ENCODE peak calls at places on chromosomes 7 and 10, in eight cellular contexts. F, M, Z, O, G, C, B and E are unnamed samples. For H3K4me1, the result is how much of the 10 kb centered on the place peaks cover.

GRCh38 chr7:41107330-41107937 is 595.5 kb downstream of the INHBA start:
- DNase-seq in B (no peak), M (peak), O (no peak), C (no peak), G (peak), F (no peak), Z (peak), E (peak)

GRCh38 chr10:78752251-78752650 is 316.5 kb upstream of the ZMIZ1 start:
- DNase-seq in F (no peak), C (no peak), G (no peak), O (no peak), B (no peak), Z (no peak), M (no peak), E (no peak)

GRCh38 chr7:816751-817671 is 15.3 kb upstream of the SUN1 start:
- DNase-seq in G (no peak), B (peak), M (no peak), O (no peak), F (peak), Z (peak), C (no peak), E (no peak)

GRCh38 chr10:30166929-30167328 is 107.5 kb upstream of the JCAD start:
- DNase-seq in C (no peak), F (no peak), M (peak), G (no peak), O (no peak), Z (no peak), B (no peak), E (no peak)

GRCh38 chr10:4532467-4532866 is 293.5 kb upstream of the AKR1E2 start:
- DNase-seq in B (no peak), M (peak), O (no peak), C (no peak), Z (no peak), F (no peak), G (no peak), E (no peak)

GRCh38 chr10:72127571-72127970 is 39.2 kb upstream of the SPOCK2 start:
- DNase-seq in B (no peak), M (no peak), C (no peak), F (no peak), G (no peak), Z (no peak), O (no peak), E (no peak)

GRCh38 chr10:81978238-81978637 is 103.2 kb downstream of the NRG3 start:
- DNase-seq in M (no peak), Z (peak), B (no peak), O (no peak), C (no peak), G (no peak), F (no peak), E (no peak)

GRCh38 chr7:86123476-86123875 is 520.2 kb upstream of the GRM3 start:
- DNase-seq in O (no peak), F (no peak), M (no peak), B (no peak), C (no peak), G (no peak), Z (no peak), E (no peak)

GRCh38 chr10:68517188-68517587 is 10.1 kb downstream of the SLC25A16 start:
- DNase-seq in G (no peak), C (no peak), O (no peak), F (no peak), B (no peak), M (peak), Z (no peak), E (no peak)

GRCh38 chr10:102003541-102003940 is 52.4 kb downstream of the ARMH3 start:
- DNase-seq in M (peak), B (no peak), C (no peak), G (no peak), F (no peak), Z (no peak), O (no peak), E (no peak)

GRCh38 chr10:65518379-65518778 is 1407.5 kb upstream of the LRRTM3 start:
- DNase-seq in F (no peak), C (no peak), O (no peak), G (peak), M (no peak), Z (peak), B (no peak), E (no peak)

DNA sequence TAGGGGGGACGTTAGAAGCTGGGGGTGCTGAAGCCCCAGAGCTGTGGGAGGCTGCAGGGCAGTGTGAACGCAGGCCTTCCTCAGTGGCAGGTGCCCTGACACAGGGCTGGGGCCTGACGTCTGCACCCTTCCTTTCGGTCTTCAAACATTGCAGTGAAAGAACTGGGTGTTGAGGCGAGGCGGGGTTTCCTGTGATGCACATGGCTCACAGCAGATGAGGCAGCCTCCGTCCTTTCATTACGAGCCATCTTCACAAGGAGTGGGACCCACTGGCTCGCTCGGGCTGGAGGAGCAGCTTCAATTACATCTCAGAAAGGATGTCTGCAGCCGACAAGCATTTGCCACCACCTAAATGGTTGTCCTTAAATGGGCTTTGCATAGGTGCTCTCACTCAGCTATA is 180.3 kb upstream of the SHH start:
- DNase-seq in B (no peak), C (no peak), M (no peak), O (no peak), G (no peak), Z (no peak), F (no peak), E (no peak)
- TF ChIP-seq POLR2A in B (no peak), C (no peak), M (no peak), O (no peak), G (no peak), Z (no peak), F (no peak), E (no peak)

GRCh38 chr7:74082770-74083116 is 861 bp upstream of the LIMK1 start:
- DNase-seq in F (peak), B (no peak), C (no peak), M (no peak), G (no peak), Z (no peak), O (no peak), E (no peak)
- H3K4me3 ChIP-seq in F (peak), B (no peak), C (no peak), M (no peak), G (no peak), Z (no peak), O (no peak), E (peak)

GRCh38 chr10:103916254-103916653 is 1.7 kb downstream of the STN1 start:
- DNase-seq in G (no peak), B (no peak), F (no peak), M (peak), O (no peak), Z (no peak), C (no peak), E (no peak)
- H3K4me1 ChIP-seq in G (under half), B (under half), F (under half), M (under half), O (under half), Z (under half), C (under half), E (under half)

DNA sequence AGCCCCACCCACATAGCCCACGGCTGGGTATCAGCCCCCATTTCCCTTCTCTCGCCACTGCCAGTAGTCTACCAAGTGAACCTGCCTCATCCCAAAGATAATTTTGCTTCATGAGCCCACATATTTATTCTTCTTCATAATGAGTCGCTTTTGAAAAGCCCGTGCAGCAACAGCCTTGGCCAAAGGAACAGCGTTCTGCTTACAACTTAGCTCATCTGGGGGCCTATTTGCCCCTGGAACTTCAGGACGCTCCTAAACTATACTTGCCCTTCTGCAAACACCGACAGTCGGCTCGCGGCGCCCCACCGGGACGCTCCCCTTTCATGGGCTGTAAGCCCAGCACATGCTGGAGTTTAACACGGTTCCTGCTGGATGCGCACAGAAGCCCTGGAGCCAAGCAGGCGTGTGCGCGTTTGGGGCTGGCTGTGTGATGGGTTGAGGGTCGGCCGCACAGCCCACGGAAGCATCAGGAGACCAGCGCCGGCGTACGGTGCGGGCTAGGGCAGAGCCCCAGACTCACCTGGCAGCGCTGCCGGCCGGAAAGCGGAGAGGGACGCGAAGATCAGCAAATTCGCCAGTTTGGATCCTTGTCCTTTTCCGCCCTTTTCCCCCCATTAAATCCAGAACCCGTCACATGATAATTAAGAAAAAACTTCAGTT is 370 bp downstream of the TMEM60 start:
- DNase-seq in F (peak), B (no peak), C (no peak), O (peak), Z (no peak), M (peak), G (no peak), E (peak)
- TF ChIP-seq POLR2A in F (peak), B (peak), C (no peak), O (no peak), Z (peak), M (no peak), G (no peak), E (peak)

DNA sequence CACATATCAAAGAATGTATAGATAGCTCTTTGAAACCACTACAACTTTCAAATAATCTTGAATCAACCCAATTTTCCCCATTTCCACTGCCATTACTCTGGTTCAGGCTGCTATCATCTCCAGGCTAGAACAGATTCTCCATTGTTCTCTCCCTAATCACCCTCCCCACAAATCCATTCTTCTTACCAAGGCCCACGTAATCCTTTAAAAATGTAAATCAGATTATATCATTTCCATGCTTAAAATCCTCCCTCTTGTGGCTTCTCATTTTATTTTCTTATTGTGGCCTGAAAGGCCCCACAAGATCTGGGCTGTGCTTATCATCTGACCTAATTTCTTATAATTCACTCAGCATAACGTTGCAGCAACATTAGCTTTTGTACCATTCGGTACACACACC is 3.0 kb upstream of the PON1 start:
- DNase-seq in B (no peak), O (no peak), Z (no peak), C (no peak), G (no peak), M (no peak), F (no peak), E (no peak)
- H3K4me3 ChIP-seq in B (no peak), O (no peak), Z (no peak), C (no peak), G (no peak), M (no peak), F (no peak), E (no peak)

GRCh38 chr10:89001428-89002072 is 11.0 kb downstream of the FAS start:
- DNase-seq in O (no peak), G (no peak), Z (no peak), M (peak), C (no peak), F (no peak), B (peak), E (no peak)
- H3K4me1 ChIP-seq in O (under half), G (under half), Z (under half), M (under half), C (under half), F (under half), B (under half), E (under half)

DNA sequence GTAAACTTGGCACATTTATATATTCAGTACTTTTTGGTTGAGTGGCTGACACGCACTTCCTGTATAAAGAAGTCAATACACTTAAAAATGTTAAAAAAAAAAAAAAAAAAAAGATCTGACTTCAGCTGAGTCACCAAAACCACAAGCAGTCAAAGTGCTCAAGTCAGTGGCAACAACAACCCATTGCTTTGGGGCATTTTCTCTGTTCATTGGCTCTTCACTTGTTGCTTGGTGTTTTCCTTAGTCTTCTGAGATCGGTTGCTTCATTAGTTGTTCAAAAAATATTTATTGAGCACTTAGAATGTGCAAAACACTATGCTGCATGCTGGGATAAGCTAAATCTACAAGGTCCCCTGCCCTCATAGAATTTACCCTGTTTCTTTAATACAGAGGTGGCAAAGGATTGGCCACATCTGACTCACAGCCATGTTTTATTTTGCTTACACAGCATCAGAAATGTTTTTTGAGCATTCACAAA is 63.7 kb downstream of the ZNRF2 start:
- DNase-seq in G (peak), F (no peak), M (peak), Z (peak), B (no peak), C (no peak), O (no peak), E (peak)
- TF ChIP-seq POLR2A in G (no peak), F (no peak), M (no peak), Z (no peak), B (no peak), C (no peak), O (no peak), E (no peak)

DNA sequence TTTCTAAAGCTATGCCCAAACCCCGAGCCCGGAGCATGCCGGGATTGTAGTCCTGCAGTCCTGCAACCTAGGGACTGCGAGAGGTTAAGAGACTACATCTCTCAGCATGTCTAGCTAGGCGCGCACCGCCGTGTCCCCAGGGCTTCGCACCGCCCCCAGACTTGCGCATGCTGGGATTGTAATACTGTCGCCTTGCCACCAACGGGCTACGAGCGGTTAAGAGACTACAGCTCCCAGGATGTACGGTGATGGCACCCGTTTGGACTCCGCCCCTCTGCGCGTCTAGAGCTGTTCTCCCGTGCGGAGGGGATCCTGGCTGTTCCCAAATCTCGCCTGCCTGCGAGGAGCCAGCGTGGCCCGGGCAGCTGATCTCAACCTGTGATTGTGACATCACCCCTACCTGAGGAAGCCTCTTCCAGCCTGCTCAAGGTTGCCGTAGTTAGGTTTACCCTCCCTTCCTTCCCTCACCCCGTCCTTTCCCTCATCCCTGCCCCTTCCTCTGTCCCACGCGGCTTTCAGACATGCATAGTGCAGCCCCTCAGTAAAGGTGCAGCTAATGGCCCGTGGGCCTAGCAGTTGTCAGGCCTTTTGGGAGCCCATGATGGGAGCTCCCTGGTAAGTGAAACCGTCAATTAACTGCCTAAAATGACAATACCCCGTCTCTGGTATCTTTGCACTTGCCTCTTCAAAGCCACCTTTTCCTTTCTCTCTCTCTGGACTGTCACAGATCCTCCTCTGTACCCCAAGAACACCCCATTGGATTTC is 6.3 kb upstream of the ZNF736 start:
- DNase-seq in M (peak), G (no peak), C (peak), Z (no peak), O (peak), B (peak), F (peak), E (peak)
- H3K4me3 ChIP-seq in M (peak), G (no peak), C (peak), Z (no peak), O (peak), B (peak), F (peak), E (peak)

GRCh38 chr7:92200791-92201190 is 21.8 kb upstream of the LRRD1 start:
- DNase-seq in G (no peak), M (no peak), B (no peak), O (no peak), Z (no peak), C (no peak), F (no peak), E (no peak)
- H3K4me1 ChIP-seq in G (under half), M (under half), B (under half), O (under half), Z (under half), C (under half), F (under half), E (under half)

GRCh38 chr7:43758029-43758860 is at the start of gene BLVRA:
- DNase-seq in C (no peak), G (no peak), B (peak), F (peak), Z (peak), M (peak), O (peak), E (peak)
- TF ChIP-seq POLR2A in C (no peak), G (no peak), B (no peak), F (no peak), Z (peak), M (no peak), O (peak), E (peak)